ENCODE peak calls at places on chromosomes 3 and 15, in six cellular contexts. D is iPS-NIHi11, U is ELR, I is GDM1, K is activated gamma-delta T cell treated with Interleukin-2 at 50 U/mL for 16 hours, A is HL-60. T is an unnamed sample.

GRCh38 chr15:78083687-78084358 is 6.3 kb upstream of the TBC1D2B start:
- DNase-seq in D (no peak), U (no peak), I (no peak), K (no peak), A (peak; percentile 26), T (no peak)

GRCh38 chr3:49213998-49214397 is 42.6 kb downstream of the KLHDC8B start:
- DNase-seq in D (no peak), U (no peak), I (no peak), K (no peak), A (no peak), T (no peak)

GRCh38 chr15:26662226-26662750 is 110.6 kb downstream of the GABRB3 start:
- DNase-seq in D (no peak), U (no peak), I (no peak), K (no peak), A (no peak), T (no peak)

GRCh38 chr3:65729553-65729952 is 309.2 kb downstream of the MAGI1 start:
- DNase-seq in D (no peak), U (no peak), I (no peak), K (no peak), A (no peak), T (no peak)

GRCh38 chr3:13703071-13703470 is 154.1 kb downstream of the FBLN2 start:
- DNase-seq in D (no peak), U (no peak), I (no peak), K (no peak), A (no peak), T (no peak)

GRCh38 chr15:27382296-27382695 is 411.3 kb downstream of the GABRG3 start:
- DNase-seq in D (no peak), U (no peak), I (no peak), K (no peak), A (no peak), T (no peak)

GRCh38 chr3:42803800-42804112 is 534 bp downstream of the HIGD1A start:
- DNase-seq in D (peak; percentile 43), U (peak; percentile 50), I (no peak), K (peak; percentile 11), A (peak; percentile 16), T (peak; percentile 49)

GRCh38 chr3:177306252-177306651 is 109.0 kb upstream of the TBL1XR1 start:
- DNase-seq in D (no peak), U (peak; percentile 23), I (no peak), K (no peak), A (no peak), T (no peak)

GRCh38 chr3:127542441-127542952 is 48.0 kb downstream of the TPRA1 start:
- DNase-seq in D (no peak), U (no peak), I (no peak), K (no peak), A (no peak), T (no peak)

GRCh38 chr3:142723968-142724681 is at the start of gene TRPC1:
- DNase-seq in D (peak; percentile 95), U (peak; percentile 89), I (peak; percentile 79), K (peak; percentile 56), A (no peak), T (no peak)

T was measured in NK-92 treated with Interleukin-12 subunit alpha and Interleukin-12 subunit beta, amount 100 ng/mL, for 24 hours.